ENCODE peak calls at places on chromosomes 5 and 9, in eight cellular contexts. One of them, this sample, is unnamed.

GRCh38 chr9:89576404-89576824 is 28.4 kb upstream of the GADD45G start:
- DNase-seq in IMR-90: peak; percentile 50
- DNase-seq in brain microvascular endothelial cell: no peak
- DNase-seq in heart right ventricle: no peak
- DNase-seq in testis: no peak
- DNase-seq in cardiac muscle cell: peak; percentile 56
- DNase-seq in OCI-LY7: peak; percentile 35
- DNase-seq in Peyer's patch: no peak
- DNase-seq in this sample: no peak

GRCh38 chr5:180035532-180035931 is 36.0 kb downstream of the RNF130 start:
- DNase-seq in Peyer's patch: no peak
- DNase-seq in heart right ventricle: no peak
- DNase-seq in cardiac muscle cell: no peak
- DNase-seq in brain microvascular endothelial cell: no peak
- DNase-seq in OCI-LY7: no peak
- DNase-seq in testis: no peak
- DNase-seq in IMR-90: no peak
- DNase-seq in this sample: no peak

GRCh38 chr5:33334829-33335228 is 105.9 kb upstream of the TARS1 start:
- DNase-seq in Peyer's patch: no peak
- DNase-seq in heart right ventricle: no peak
- DNase-seq in cardiac muscle cell: no peak
- DNase-seq in brain microvascular endothelial cell: no peak
- DNase-seq in IMR-90: no peak
- DNase-seq in testis: no peak
- DNase-seq in OCI-LY7: no peak
- DNase-seq in this sample: no peak

GRCh38 chr5:72956324-72957140 is 691 bp downstream of the FCHO2 start:
- DNase-seq in OCI-LY7: peak; percentile 56
- DNase-seq in Peyer's patch: peak; percentile 73
- DNase-seq in heart right ventricle: peak; percentile 50
- DNase-seq in cardiac muscle cell: peak; percentile 66
- DNase-seq in testis: peak; percentile 72
- DNase-seq in brain microvascular endothelial cell: peak; percentile 39
- DNase-seq in IMR-90: peak; percentile 56
- DNase-seq in this sample: peak; percentile 85

GRCh38 chr5:175103746-175104145 is 340.2 kb downstream of the DRD1 start:
- DNase-seq in IMR-90: no peak
- DNase-seq in cardiac muscle cell: no peak
- DNase-seq in brain microvascular endothelial cell: no peak
- DNase-seq in Peyer's patch: no peak
- DNase-seq in OCI-LY7: no peak
- DNase-seq in testis: no peak
- DNase-seq in heart right ventricle: no peak
- DNase-seq in this sample: no peak

GRCh38 chr5:173611706-173612105 is 4.7 kb downstream of the BOD1 start:
- DNase-seq in heart right ventricle: no peak
- DNase-seq in cardiac muscle cell: no peak
- DNase-seq in OCI-LY7: no peak
- DNase-seq in Peyer's patch: no peak
- DNase-seq in IMR-90: no peak
- DNase-seq in testis: no peak
- DNase-seq in brain microvascular endothelial cell: no peak
- DNase-seq in this sample: no peak

GRCh38 chr9:85610074-85610855 is 131.5 kb downstream of the AGTPBP1 start:
- DNase-seq in Peyer's patch: no peak
- DNase-seq in OCI-LY7: peak; percentile 73
- DNase-seq in IMR-90: peak; percentile 82
- DNase-seq in cardiac muscle cell: peak; percentile 89
- DNase-seq in brain microvascular endothelial cell: peak; percentile 48
- DNase-seq in heart right ventricle: no peak
- DNase-seq in testis: peak; percentile 56
- DNase-seq in this sample: no peak

GRCh38 chr5:177301503-177302165 is 1.9 kb downstream of the RAB24 start:
- DNase-seq in heart right ventricle: no peak
- DNase-seq in testis: no peak
- DNase-seq in IMR-90: no peak
- DNase-seq in OCI-LY7: no peak
- DNase-seq in brain microvascular endothelial cell: no peak
- DNase-seq in cardiac muscle cell: no peak
- DNase-seq in Peyer's patch: peak; percentile 74
- DNase-seq in this sample: no peak

GRCh38 chr5:140214831-140215230 is 39.8 kb downstream of the CYSTM1 start:
- DNase-seq in heart right ventricle: no peak
- DNase-seq in brain microvascular endothelial cell: peak; percentile 62
- DNase-seq in Peyer's patch: no peak
- DNase-seq in OCI-LY7: no peak
- DNase-seq in cardiac muscle cell: peak; percentile 84
- DNase-seq in testis: no peak
- DNase-seq in IMR-90: peak; percentile 83
- DNase-seq in this sample: peak; percentile 58

GRCh38 chr9:92749934-92750315 is 14.7 kb downstream of the BICD2 start:
- DNase-seq in brain microvascular endothelial cell: no peak
- DNase-seq in testis: no peak
- DNase-seq in cardiac muscle cell: peak; percentile 43
- DNase-seq in OCI-LY7: no peak
- DNase-seq in heart right ventricle: no peak
- DNase-seq in Peyer's patch: no peak
- DNase-seq in IMR-90: peak; percentile 32
- DNase-seq in this sample: no peak

GRCh38 chr9:19050637-19051591 is 1.7 kb downstream of the RRAGA start:
- DNase-seq in cardiac muscle cell: no peak
- DNase-seq in OCI-LY7: peak; percentile 12
- DNase-seq in testis: no peak
- DNase-seq in brain microvascular endothelial cell: no peak
- DNase-seq in Peyer's patch: no peak
- DNase-seq in heart right ventricle: no peak
- DNase-seq in IMR-90: no peak
- DNase-seq in this sample: no peak

GRCh38 chr5:54959673-54960418 is 25.5 kb downstream of the ESM1 start:
- DNase-seq in OCI-LY7: peak; percentile 25
- DNase-seq in cardiac muscle cell: peak; percentile 19
- DNase-seq in brain microvascular endothelial cell: peak; percentile 12
- DNase-seq in testis: peak; percentile 28
- DNase-seq in Peyer's patch: no peak
- DNase-seq in heart right ventricle: no peak
- DNase-seq in IMR-90: no peak
- DNase-seq in this sample: no peak

GRCh38 chr5:170439944-170440269 is 50.7 kb upstream of the KCNMB1 start:
- DNase-seq in heart right ventricle: no peak
- DNase-seq in cardiac muscle cell: no peak
- DNase-seq in Peyer's patch: no peak
- DNase-seq in IMR-90: no peak
- DNase-seq in brain microvascular endothelial cell: no peak
- DNase-seq in OCI-LY7: no peak
- DNase-seq in testis: no peak
- DNase-seq in this sample: no peak

DNA sequence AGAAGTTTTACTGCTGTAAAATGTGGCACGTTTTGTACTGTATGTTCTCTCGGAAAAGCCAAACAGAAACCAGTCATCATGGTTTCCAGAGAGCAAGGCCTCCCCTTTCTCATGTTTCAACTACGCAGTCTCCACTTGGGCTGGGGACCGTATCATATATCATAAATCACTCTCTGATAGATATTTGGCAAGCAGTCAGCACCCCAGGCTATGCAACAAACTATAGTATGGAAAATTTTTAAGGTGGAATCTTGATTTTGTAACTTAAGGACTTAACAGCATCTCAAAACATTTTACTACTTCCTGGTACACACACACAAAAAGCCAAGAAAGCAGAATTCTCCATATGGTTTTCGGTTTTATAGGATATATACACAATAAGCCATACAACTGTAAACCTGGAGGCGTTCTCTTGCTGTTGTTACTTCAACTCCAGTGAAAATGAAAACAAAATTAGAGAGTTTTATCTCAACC is 283.6 kb downstream of the NFIB start:
- DNase-seq in IMR-90: peak; percentile 66
- DNase-seq in heart right ventricle: no peak
- DNase-seq in OCI-LY7: no peak
- DNase-seq in Peyer's patch: no peak
- DNase-seq in cardiac muscle cell: peak; percentile 94
- DNase-seq in testis: no peak
- DNase-seq in brain microvascular endothelial cell: peak; percentile 74
- DNase-seq in this sample: no peak
- H3K27ac ChIP-seq in IMR-90: peak overlapping the region; percentile 5
- H3K27ac ChIP-seq in heart right ventricle: peak overlapping the region; percentile 86
- H3K27ac ChIP-seq in OCI-LY7: no peak overlapping the region
- H3K27ac ChIP-seq in Peyer's patch: no peak overlapping the region
- H3K27ac ChIP-seq in cardiac muscle cell: peak overlapping the region; percentile 64
- H3K27ac ChIP-seq in testis: peak overlapping the region; percentile 63
- H3K27ac ChIP-seq in brain microvascular endothelial cell: peak overlapping the region; percentile 56
- H3K27ac ChIP-seq in this sample: peak overlapping the region; percentile 80

GRCh38 chr5:7394889-7395431 is 978 bp upstream of the ADCY2 start:
- DNase-seq in heart right ventricle: no peak
- DNase-seq in brain microvascular endothelial cell: no peak
- DNase-seq in Peyer's patch: no peak
- DNase-seq in testis: peak; percentile 67
- DNase-seq in IMR-90: no peak
- DNase-seq in OCI-LY7: no peak
- DNase-seq in cardiac muscle cell: no peak
- DNase-seq in this sample: no peak

GRCh38 chr5:7392401-7393024 is 3.4 kb upstream of the ADCY2 start:
- DNase-seq in IMR-90: no peak
- DNase-seq in Peyer's patch: peak; percentile 52
- DNase-seq in OCI-LY7: peak; percentile 2
- DNase-seq in brain microvascular endothelial cell: no peak
- DNase-seq in testis: peak; percentile 72
- DNase-seq in heart right ventricle: no peak
- DNase-seq in cardiac muscle cell: peak; percentile 4
- DNase-seq in this sample: no peak

GRCh38 chr5:7393921-7394799 is 1.8 kb upstream of the ADCY2 start:
- DNase-seq in brain microvascular endothelial cell: no peak
- DNase-seq in testis: no peak
- DNase-seq in Peyer's patch: no peak
- DNase-seq in heart right ventricle: no peak
- DNase-seq in IMR-90: no peak
- DNase-seq in cardiac muscle cell: no peak
- DNase-seq in OCI-LY7: no peak
- DNase-seq in this sample: no peak

GRCh38 chr5:7391215-7391614 is 4.7 kb upstream of the ADCY2 start:
- DNase-seq in heart right ventricle: no peak
- DNase-seq in brain microvascular endothelial cell: no peak
- DNase-seq in IMR-90: no peak
- DNase-seq in testis: no peak
- DNase-seq in Peyer's patch: no peak
- DNase-seq in cardiac muscle cell: no peak
- DNase-seq in OCI-LY7: no peak
- DNase-seq in this sample: no peak

GRCh38 chr5:7391688-7392400 is 4.1 kb upstream of the ADCY2 start:
- DNase-seq in Peyer's patch: peak; percentile 57
- DNase-seq in OCI-LY7: no peak
- DNase-seq in heart right ventricle: no peak
- DNase-seq in brain microvascular endothelial cell: no peak
- DNase-seq in testis: no peak
- DNase-seq in IMR-90: no peak
- DNase-seq in cardiac muscle cell: no peak
- DNase-seq in this sample: no peak
- H3K27ac ChIP-seq in Peyer's patch: no peak overlapping the region
- H3K27ac ChIP-seq in OCI-LY7: no peak overlapping the region
- H3K27ac ChIP-seq in heart right ventricle: no peak overlapping the region
- H3K27ac ChIP-seq in brain microvascular endothelial cell: no peak overlapping the region
- H3K27ac ChIP-seq in testis: peak overlapping the region; percentile 55
- H3K27ac ChIP-seq in IMR-90: no peak overlapping the region
- H3K27ac ChIP-seq in cardiac muscle cell: no peak overlapping the region
- H3K27ac ChIP-seq in this sample: no peak overlapping the region

GRCh38 chr5:126806-127205 is 34.8 kb downstream of the PLEKHG4B start:
- DNase-seq in heart right ventricle: no peak
- DNase-seq in IMR-90: no peak
- DNase-seq in brain microvascular endothelial cell: no peak
- DNase-seq in cardiac muscle cell: no peak
- DNase-seq in testis: no peak
- DNase-seq in OCI-LY7: no peak
- DNase-seq in Peyer's patch: no peak
- DNase-seq in this sample: no peak

GRCh38 chr5:129148-129547 is 37.2 kb downstream of the PLEKHG4B start:
- DNase-seq in heart right ventricle: no peak
- DNase-seq in OCI-LY7: no peak
- DNase-seq in testis: no peak
- DNase-seq in IMR-90: no peak
- DNase-seq in cardiac muscle cell: no peak
- DNase-seq in brain microvascular endothelial cell: no peak
- DNase-seq in Peyer's patch: no peak
- DNase-seq in this sample: no peak

GRCh38 chr5:128446-128845 is 36.5 kb downstream of the PLEKHG4B start:
- DNase-seq in cardiac muscle cell: no peak
- DNase-seq in IMR-90: no peak
- DNase-seq in OCI-LY7: no peak
- DNase-seq in brain microvascular endothelial cell: no peak
- DNase-seq in heart right ventricle: no peak
- DNase-seq in Peyer's patch: no peak
- DNase-seq in testis: no peak
- DNase-seq in this sample: no peak

GRCh38 chr5:129820-130219 is 37.9 kb downstream of the PLEKHG4B start:
- DNase-seq in testis: no peak
- DNase-seq in brain microvascular endothelial cell: peak; percentile 58
- DNase-seq in heart right ventricle: no peak
- DNase-seq in IMR-90: peak; percentile 85
- DNase-seq in OCI-LY7: no peak
- DNase-seq in cardiac muscle cell: peak; percentile 15
- DNase-seq in Peyer's patch: no peak
- DNase-seq in this sample: no peak

DNA sequence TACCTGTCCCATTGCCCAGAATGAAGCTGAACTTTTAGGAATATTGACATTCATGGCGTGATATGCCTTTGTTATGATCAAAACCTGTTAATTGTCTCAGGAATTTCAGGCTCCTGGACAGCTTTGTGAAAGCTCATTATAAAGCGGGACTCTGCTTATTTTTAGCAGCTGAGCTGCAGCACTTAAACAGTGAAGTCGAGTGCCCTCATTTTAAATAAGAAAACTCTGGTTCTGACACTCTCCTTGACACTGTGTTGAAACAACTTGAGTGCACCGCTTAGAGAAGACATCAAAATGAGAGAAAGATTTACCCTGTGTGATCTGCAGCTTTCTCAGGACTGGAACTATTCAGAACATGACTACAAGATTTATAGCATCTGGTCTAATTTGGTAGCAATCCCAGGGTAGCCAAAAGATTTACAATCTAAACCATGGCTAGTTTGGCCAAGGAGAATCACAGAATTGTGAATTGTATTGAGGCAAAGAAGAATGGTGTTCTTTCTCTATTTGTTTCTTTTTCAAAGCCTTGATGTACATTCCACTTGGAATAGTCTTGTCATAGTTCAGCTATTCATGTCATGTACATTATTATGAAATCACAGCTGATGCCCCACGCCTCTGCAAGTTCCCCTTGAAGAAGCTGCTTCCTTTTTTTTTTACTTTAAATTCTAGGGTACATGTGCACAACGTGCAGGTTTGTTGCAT is 38.7 kb downstream of the PLEKHG4B start:
- DNase-seq in OCI-LY7: no peak
- DNase-seq in Peyer's patch: no peak
- DNase-seq in heart right ventricle: no peak
- DNase-seq in IMR-90: peak; percentile 72
- DNase-seq in testis: no peak
- DNase-seq in brain microvascular endothelial cell: peak; percentile 32
- DNase-seq in cardiac muscle cell: peak; percentile 17
- DNase-seq in this sample: no peak
- H3K27ac ChIP-seq in OCI-LY7: no peak overlapping the region
- H3K27ac ChIP-seq in Peyer's patch: no peak overlapping the region
- H3K27ac ChIP-seq in heart right ventricle: no peak overlapping the region
- H3K27ac ChIP-seq in IMR-90: no peak overlapping the region
- H3K27ac ChIP-seq in testis: no peak overlapping the region
- H3K27ac ChIP-seq in brain microvascular endothelial cell: peak overlapping the region; percentile 48
- H3K27ac ChIP-seq in cardiac muscle cell: peak overlapping the region; percentile 26
- H3K27ac ChIP-seq in this sample: no peak overlapping the region

GRCh38 chr9:126985870-126986498 is 71.4 kb downstream of the RALGPS1 start:
- DNase-seq in IMR-90: peak; percentile 17
- DNase-seq in OCI-LY7: no peak
- DNase-seq in Peyer's patch: peak; percentile 85
- DNase-seq in cardiac muscle cell: peak; percentile 90
- DNase-seq in testis: peak; percentile 58
- DNase-seq in brain microvascular endothelial cell: peak; percentile 31
- DNase-seq in heart right ventricle: peak; percentile 64
- DNase-seq in this sample: peak; percentile 90
- H3K27ac ChIP-seq in IMR-90: no peak overlapping the region
- H3K27ac ChIP-seq in OCI-LY7: no peak overlapping the region
- H3K27ac ChIP-seq in Peyer's patch: no peak overlapping the region
- H3K27ac ChIP-seq in cardiac muscle cell: no peak overlapping the region
- H3K27ac ChIP-seq in testis: no peak overlapping the region
- H3K27ac ChIP-seq in brain microvascular endothelial cell: no peak overlapping the region
- H3K27ac ChIP-seq in heart right ventricle: peak overlapping the region; percentile 55
- H3K27ac ChIP-seq in this sample: no peak overlapping the region